ENCODE peak calls at places on chromosomes 13 and 19, in five cellular contexts. E is neural progenitor cell, A is fibroblast of lung, V is endothelial cell of umbilical vein, O is GM23338. W is an unnamed sample. For H4K20me1 and H3K4me1, the result is how much of the 10 kb centered on the place peaks cover.

GRCh38 chr19:9075064-9075964 is 11.5 kb upstream of the OR1M1 start:
- DNase-seq in E (peak), A (peak), V (peak), O (peak), W (no peak)

GRCh38 chr19:45767881-45768643 is 990 bp downstream of the SIX5 start:
- DNase-seq in E (peak), A (peak), V (peak), O (peak), W (peak)

GRCh38 chr19:42396248-42396541 is 6.1 kb upstream of the CNFN start:
- DNase-seq in E (no peak), A (no peak), V (no peak), O (peak), W (peak)

GRCh38 chr13:92589955-92590354 is 636.7 kb upstream of the GPC6 start:
- DNase-seq in E (no peak), A (no peak), V (no peak), O (no peak), W (no peak)

GRCh38 chr19:12946092-12946845 is 607 bp downstream of the RAD23A start:
- DNase-seq in E (peak), A (peak), V (peak), O (peak), W (peak)

GRCh38 chr13:90547272-90547790 is 800.2 kb upstream of the MIR17HG start:
- DNase-seq in E (no peak), A (no peak), V (no peak), O (no peak), W (peak)

GRCh38 chr19:5466814-5467291 is 11.6 kb downstream of the ZNRF4 start:
- DNase-seq in E (no peak), A (no peak), V (no peak), O (no peak), W (no peak)

GRCh38 chr13:28012383-28012782 is 23.9 kb upstream of the URAD start:
- DNase-seq in E (no peak), A (no peak), V (no peak), O (no peak), W (no peak)

GRCh38 chr19:5973867-5974635 is 3.9 kb downstream of the RANBP3 start:
- DNase-seq in E (no peak), A (no peak), V (no peak), O (no peak), W (no peak)

GRCh38 chr19:42693760-42694350 is 46.4 kb downstream of the PSG3 start:
- DNase-seq in E (no peak), A (peak), V (no peak), O (peak), W (peak)

GRCh38 chr19:13817615-13818371 is 22.6 kb downstream of the ZSWIM4 start:
- DNase-seq in E (peak), A (no peak), V (no peak), O (peak), W (no peak)

GRCh38 chr13:102968572-102969228 is 97.5 kb downstream of the SLC10A2 start:
- DNase-seq in E (no peak), A (no peak), V (no peak), O (no peak), W (no peak)

GRCh38 chr19:34128558-34129250 is 43.6 kb upstream of the LSM14A start:
- DNase-seq in E (no peak), A (peak), V (no peak), O (no peak), W (no peak)

GRCh38 chr13:39457274-39457673 is 145.7 kb downstream of the LHFPL6 start:
- DNase-seq in E (no peak), A (no peak), V (no peak), O (no peak), W (no peak)

GRCh38 chr13:78826936-78827335 is 168.0 kb upstream of the OBI1 start:
- DNase-seq in E (no peak), A (no peak), V (no peak), O (no peak), W (no peak)

GRCh38 chr13:72763411-72763810 is 18.3 kb downstream of the DIS3 start:
- DNase-seq in E (no peak), A (peak), V (no peak), O (no peak), W (no peak)

GRCh38 chr13:38636106-38636505 is 50.8 kb upstream of the FREM2 start:
- DNase-seq in E (no peak), A (no peak), V (no peak), O (no peak), W (no peak)

GRCh38 chr19:33740811-33741396 is 55.8 kb upstream of the KCTD15 start:
- DNase-seq in E (peak), A (peak), V (peak), O (peak), W (peak)

GRCh38 chr13:19586904-19587634 is 25.7 kb upstream of the TPTE2 start:
- DNase-seq in E (no peak), A (peak), V (no peak), O (peak), W (peak)

GRCh38 chr13:25561842-25562241 is 190.1 kb downstream of the ATP8A2 start:
- DNase-seq in E (no peak), A (no peak), V (no peak), O (no peak), W (no peak)

GRCh38 chr19:8988204-8988603 is 22.0 kb downstream of the MUC16 start:
- DNase-seq in E (peak), A (no peak), V (no peak), O (peak), W (peak)

GRCh38 chr13:77896977-77897376 is 21.7 kb downstream of the EDNRB start:
- DNase-seq in E (no peak), A (no peak), V (peak), O (no peak), W (no peak)

GRCh38 chr13:33723772-33724435 is 94.0 kb upstream of the RFC3 start:
- DNase-seq in E (peak), A (peak), V (peak), O (peak), W (peak)

GRCh38 chr13:95137096-95137495 is 164.2 kb downstream of the ABCC4 start:
- DNase-seq in E (no peak), A (peak), V (peak), O (no peak), W (no peak)

GRCh38 chr19:5355076-5355475 is 14.5 kb upstream of the PTPRS start:
- DNase-seq in E (no peak), A (no peak), V (no peak), O (no peak), W (no peak)

GRCh38 chr13:111658150-111659100 is 338.0 kb downstream of the TEX29 start:
- DNase-seq in E (peak), A (no peak), V (no peak), O (peak), W (no peak)

GRCh38 chr19:40503300-40503699 is 36.5 kb downstream of the SPTBN4 start:
- DNase-seq in E (peak), A (no peak), V (no peak), O (peak), W (no peak)

GRCh38 chr19:12779162-12779993 is 4.0 kb upstream of the HOOK2 start:
- DNase-seq in E (peak), A (peak), V (peak), O (peak), W (peak)

GRCh38 chr19:45074744-45075143 is 1.5 kb downstream of the ZNF296 start:
- DNase-seq in E (peak), A (no peak), V (no peak), O (peak), W (no peak)

GRCh38 chr19:7831452-7831851 is 1.4 kb downstream of the EVI5L start:
- DNase-seq in E (peak), A (peak), V (no peak), O (peak), W (peak)

GRCh38 chr19:39263912-39264305 is 4.3 kb upstream of the IFNL2 start:
- DNase-seq in E (peak), A (no peak), V (no peak), O (peak), W (no peak)

GRCh38 chr19:20238025-20238623 is 71.1 kb downstream of the ZNF486 start:
- DNase-seq in E (peak), A (peak), V (peak), O (peak), W (peak)

GRCh38 chr13:62964522-62964921 is 1548.9 kb upstream of the PCDH20 start:
- DNase-seq in E (no peak), A (no peak), V (no peak), O (no peak), W (no peak)

GRCh38 chr13:69585656-69586055 is 522.0 kb upstream of the ATXN8OS start:
- DNase-seq in E (no peak), A (no peak), V (no peak), O (peak), W (no peak)

GRCh38 chr19:7267792-7268736 is 26.1 kb downstream of the INSR start:
- DNase-seq in E (no peak), A (no peak), V (no peak), O (no peak), W (no peak)

GRCh38 chr19:47229674-47230121 is 1.3 kb downstream of the BBC3 start:
- DNase-seq in E (no peak), A (peak), V (peak), O (no peak), W (peak)

GRCh38 chr19:50199254-50199545 is 4.2 kb upstream of the MYH14 start:
- DNase-seq in E (no peak), A (no peak), V (no peak), O (no peak), W (no peak)

GRCh38 chr19:30842926-30843325 is 470.7 kb downstream of the ZNF536 start:
- DNase-seq in E (no peak), A (no peak), V (no peak), O (no peak), W (no peak)

GRCh38 chr19:884420-885211 is 8.4 kb downstream of the MED16 start:
- DNase-seq in E (no peak), A (no peak), V (no peak), O (no peak), W (no peak)
- H4K20me1 ChIP-seq in E (under half), A (under half), V (under half), O (under half), W (under half)

DNA sequence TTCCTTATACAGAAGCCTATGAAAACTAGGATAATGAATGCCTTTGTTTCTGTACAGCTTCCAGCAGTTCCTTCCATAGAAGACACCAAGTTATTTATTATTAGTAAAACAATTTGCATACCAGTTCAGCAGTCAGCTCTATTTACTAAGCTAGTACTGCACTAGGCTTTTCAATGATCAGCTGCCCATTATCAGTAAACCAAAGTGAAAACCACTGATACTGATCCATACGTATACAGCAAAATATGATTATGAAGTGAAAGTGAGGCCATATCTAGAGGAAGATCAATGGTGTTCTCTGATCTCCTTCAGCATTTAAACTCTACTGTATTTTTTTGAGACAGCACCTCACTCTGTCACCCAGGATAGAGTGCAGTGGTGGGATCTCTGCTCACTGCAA is 3.2 kb downstream of the TPT1 start:
- DNase-seq in E (no peak), A (no peak), V (no peak), O (no peak), W (no peak)
- H3K4me2 ChIP-seq in E (no peak), A (peak), V (peak), O (peak), W (peak)

DNA sequence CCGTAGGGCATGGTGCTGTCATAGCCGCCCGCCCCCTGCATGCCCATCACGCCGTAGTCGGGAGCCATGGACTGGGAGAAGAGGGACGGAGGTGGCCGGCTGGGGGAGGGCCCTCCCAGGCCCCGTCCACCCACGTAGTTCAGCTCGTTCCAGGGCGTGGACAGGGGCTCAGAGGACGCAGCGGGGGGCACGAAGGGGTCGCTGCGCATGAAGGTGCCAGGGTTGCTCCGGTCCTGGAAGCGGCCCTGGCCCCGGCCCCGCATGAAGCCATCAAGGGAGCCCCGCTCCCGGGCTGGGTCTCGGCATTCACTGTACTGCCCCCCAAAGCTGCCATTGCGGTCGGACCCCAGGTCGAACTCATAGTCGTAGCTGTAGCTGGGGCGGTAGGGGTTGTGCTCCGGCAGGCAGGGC is 6.7 kb downstream of the AKAP8 start:
- DNase-seq in E (no peak), A (no peak), V (no peak), O (no peak), W (no peak)
- H3K4me1 ChIP-seq in E (under half), A (under half), V (under half), O (under half), W (under half)

DNA sequence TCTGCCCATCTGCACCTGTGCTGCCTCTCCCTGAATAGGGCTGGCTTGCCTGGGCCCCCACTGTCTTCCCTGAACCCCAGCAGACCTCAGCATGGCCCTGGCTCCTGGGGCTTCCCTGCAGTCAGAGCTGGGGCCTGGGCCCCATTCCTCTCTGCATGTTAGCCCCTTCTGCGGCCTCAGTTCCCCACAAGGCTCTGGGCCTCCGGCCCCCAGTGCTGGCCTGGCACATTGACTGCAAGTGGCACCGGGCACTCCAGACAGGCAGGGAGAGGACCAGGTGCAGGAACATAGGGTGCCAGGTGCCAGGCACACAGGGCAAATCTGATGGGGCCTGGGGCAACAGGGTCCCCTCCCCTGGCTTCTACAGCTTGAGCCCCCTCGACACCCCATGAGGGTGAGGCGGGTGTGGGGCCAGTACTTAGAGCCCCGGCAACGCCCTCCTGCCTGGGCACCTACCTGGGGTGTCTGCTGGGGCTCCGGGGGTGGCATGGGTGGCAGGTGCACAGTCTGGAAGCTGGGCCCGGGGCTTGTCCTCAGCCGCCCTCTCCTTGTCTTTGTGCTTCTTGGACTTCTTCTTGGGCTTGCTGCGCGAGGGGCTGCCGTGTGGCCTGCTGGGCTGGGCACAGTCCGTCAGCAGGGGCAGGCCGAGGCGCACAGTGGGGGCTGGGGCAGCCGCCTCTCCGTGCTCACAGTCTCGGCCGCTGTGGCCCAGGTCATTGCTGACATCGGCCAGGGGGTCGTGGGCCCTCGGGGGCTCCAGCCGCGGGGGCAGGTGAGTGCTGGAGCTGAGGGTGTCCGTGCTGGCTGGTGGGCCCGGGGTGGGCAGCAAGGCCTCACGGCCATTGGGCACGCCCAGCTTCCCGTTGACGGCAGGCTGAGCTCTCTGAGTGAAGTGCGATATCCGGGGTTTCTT is 12.3 kb upstream of the ISYNA1 start:
- DNase-seq in E (no peak), A (no peak), V (no peak), O (no peak), W (no peak)
- H4K20me1 ChIP-seq in E (under half), A (under half), V (under half), O (under half), W (under half)

DNA sequence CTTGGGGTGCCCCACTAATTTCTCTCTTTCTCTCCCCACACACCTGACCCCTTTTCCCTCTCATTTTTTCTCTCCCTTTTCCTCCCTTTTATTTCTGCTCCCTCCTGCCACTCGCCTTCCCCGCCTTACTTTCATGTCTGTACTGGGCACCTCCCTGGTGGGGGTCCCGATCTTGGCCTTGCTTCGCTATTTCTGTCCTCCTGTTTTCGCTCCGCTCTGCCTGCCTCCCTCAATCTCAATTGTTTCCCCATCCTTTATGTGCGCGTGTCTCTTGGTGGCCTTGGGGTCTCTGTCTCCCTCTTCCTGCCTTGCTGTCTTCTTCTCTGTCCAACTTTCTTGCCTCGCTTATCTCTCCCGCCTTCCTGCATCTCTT is 3.8 kb downstream of the GRIN2D start:
- DNase-seq in E (no peak), A (no peak), V (no peak), O (no peak), W (no peak)
- H3K4me2 ChIP-seq in E (peak), A (peak), V (peak), O (peak), W (peak)

DNA sequence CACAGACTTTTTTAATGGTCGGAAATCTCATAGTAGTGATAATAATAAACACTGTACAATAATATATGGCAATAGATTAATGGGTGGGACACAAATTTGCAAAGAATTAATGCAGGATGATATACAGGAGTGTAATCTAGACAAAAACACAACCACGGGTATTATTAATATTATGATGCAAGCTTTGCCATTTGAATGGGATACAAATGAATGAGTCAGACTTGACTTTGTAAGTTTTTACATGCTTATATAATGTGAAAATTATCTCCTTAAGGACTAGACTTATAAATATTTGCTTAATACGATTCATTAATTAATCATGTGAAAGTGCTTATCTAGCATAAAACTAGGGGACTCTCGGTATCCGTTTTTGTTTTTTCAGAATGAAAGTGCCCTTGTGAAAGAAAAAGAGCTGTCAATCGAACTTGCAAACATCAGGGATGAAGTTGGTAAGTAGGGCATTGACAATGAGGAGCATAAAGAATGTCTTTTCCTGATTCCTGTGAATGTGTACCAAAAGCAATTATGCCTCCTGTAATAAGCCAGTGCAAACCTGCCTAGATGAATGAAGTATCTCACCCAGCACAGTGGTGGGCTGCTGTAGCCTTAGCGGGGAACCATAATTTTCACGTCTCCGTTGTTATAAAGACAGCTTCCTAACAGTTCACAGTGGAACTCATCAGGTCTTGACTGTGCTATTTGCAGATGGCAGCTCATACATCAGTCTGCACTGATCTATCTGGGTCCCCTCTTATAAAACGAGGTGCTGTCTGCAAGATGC is 155.7 kb downstream of the SLC7A1 start:
- DNase-seq in E (no peak), A (no peak), V (no peak), O (no peak), W (no peak)
- H3K4me1 ChIP-seq in E (under half), A (under half), V (under half), O (under half), W (half or more)